ENCODE peak calls at places on chromosomes 13 and 19, in five cellular contexts. E, N, H, X and T are unnamed samples.

GRCh38 chr13:101785858-101786257 is 333.4 kb downstream of the ITGBL1 start:
- DNase-seq in E (no peak), N (no peak), H (no peak), X (peak), T (no peak)

GRCh38 chr13:34066344-34066743 is 248.4 kb downstream of the RFC3 start:
- DNase-seq in E (no peak), N (no peak), H (no peak), X (no peak), T (no peak)

GRCh38 chr13:110936519-110936918 is 21.6 kb upstream of the ANKRD10 start:
- DNase-seq in E (no peak), N (no peak), H (no peak), X (no peak), T (no peak)

GRCh38 chr19:35194022-35194984 is 34.2 kb downstream of the FAM187B start:
- DNase-seq in E (no peak), N (no peak), H (no peak), X (no peak), T (no peak)

GRCh38 chr19:49799271-49799797 is 13.8 kb downstream of the FUZ start:
- DNase-seq in E (no peak), N (no peak), H (no peak), X (no peak), T (no peak)

GRCh38 chr13:112643759-112644459 is 45.9 kb upstream of the ATP11A start:
- DNase-seq in E (no peak), N (no peak), H (no peak), X (no peak), T (no peak)

GRCh38 chr19:15563325-15563794 is 51.7 kb upstream of the CYP4F8 start:
- DNase-seq in E (no peak), N (no peak), H (no peak), X (peak), T (no peak)

GRCh38 chr13:112324121-112324520 is 52.0 kb upstream of the SPACA7 start:
- DNase-seq in E (no peak), N (no peak), H (no peak), X (no peak), T (no peak)

GRCh38 chr13:110797230-110797877 is 83.9 kb downstream of the ING1 start:
- DNase-seq in E (no peak), N (no peak), H (no peak), X (no peak), T (no peak)

GRCh38 chr13:105655046-105655445 is 880.4 kb downstream of the EFNB2 start:
- DNase-seq in E (no peak), N (no peak), H (no peak), X (no peak), T (no peak)